ENCODE peak calls at places on chromosomes 4 and X, in seven cellular contexts. One of them, this sample, is unnamed.

GRCh38 chrX:152900937-152901445 is 3.1 kb downstream of the ZNF185 start:
- DNase-seq in prostate gland: no peak
- DNase-seq in upper lobe of left lung: no peak
- DNase-seq in endothelial cell of umbilical vein: no peak
- DNase-seq in sigmoid colon: no peak
- DNase-seq in HCT116: no peak
- DNase-seq in stomach: no peak
- DNase-seq in this sample: no peak

GRCh38 chr4:8774071-8774470 is 97.6 kb downstream of the HMX1 start:
- DNase-seq in HCT116: no peak
- DNase-seq in upper lobe of left lung: no peak
- DNase-seq in endothelial cell of umbilical vein: no peak
- DNase-seq in prostate gland: no peak
- DNase-seq in sigmoid colon: peak; percentile 30
- DNase-seq in stomach: no peak
- DNase-seq in this sample: peak; percentile 67

GRCh38 chr4:4862665-4863482 is 3.4 kb downstream of the MSX1 start:
- DNase-seq in sigmoid colon: no peak
- DNase-seq in HCT116: no peak
- DNase-seq in upper lobe of left lung: no peak
- DNase-seq in endothelial cell of umbilical vein: no peak
- DNase-seq in prostate gland: no peak
- DNase-seq in stomach: no peak
- DNase-seq in this sample: no peak

GRCh38 chr4:76896731-76897521 is 1.0 kb downstream of the SOWAHB start:
- DNase-seq in HCT116: no peak
- DNase-seq in upper lobe of left lung: peak; percentile 47
- DNase-seq in endothelial cell of umbilical vein: peak; percentile 35
- DNase-seq in prostate gland: peak; percentile 45
- DNase-seq in stomach: peak; percentile 70
- DNase-seq in sigmoid colon: no peak
- DNase-seq in this sample: no peak

GRCh38 chr4:149120331-149121014 is 678.3 kb upstream of the NR3C2 start:
- DNase-seq in HCT116: no peak
- DNase-seq in stomach: no peak
- DNase-seq in endothelial cell of umbilical vein: no peak
- DNase-seq in prostate gland: no peak
- DNase-seq in sigmoid colon: no peak
- DNase-seq in upper lobe of left lung: no peak
- DNase-seq in this sample: no peak

GRCh38 chr4:151874328-151874727 is 113.5 kb upstream of the GATB start:
- DNase-seq in sigmoid colon: no peak
- DNase-seq in stomach: no peak
- DNase-seq in HCT116: no peak
- DNase-seq in upper lobe of left lung: no peak
- DNase-seq in prostate gland: no peak
- DNase-seq in endothelial cell of umbilical vein: no peak
- DNase-seq in this sample: no peak

GRCh38 chr4:139568206-139568969 is 12.4 kb upstream of the SETD7 start:
- DNase-seq in stomach: no peak
- DNase-seq in sigmoid colon: no peak
- DNase-seq in HCT116: no peak
- DNase-seq in prostate gland: peak; percentile 40
- DNase-seq in upper lobe of left lung: no peak
- DNase-seq in endothelial cell of umbilical vein: no peak
- DNase-seq in this sample: no peak

GRCh38 chr4:18322111-18322510 is 300.6 kb upstream of the LCORL start:
- DNase-seq in prostate gland: no peak
- DNase-seq in stomach: no peak
- DNase-seq in HCT116: no peak
- DNase-seq in endothelial cell of umbilical vein: no peak
- DNase-seq in sigmoid colon: no peak
- DNase-seq in upper lobe of left lung: no peak
- DNase-seq in this sample: no peak

GRCh38 chr4:89319756-89320155 is 12.2 kb upstream of the GPRIN3 start:
- DNase-seq in endothelial cell of umbilical vein: no peak
- DNase-seq in stomach: no peak
- DNase-seq in HCT116: no peak
- DNase-seq in sigmoid colon: no peak
- DNase-seq in upper lobe of left lung: no peak
- DNase-seq in prostate gland: no peak
- DNase-seq in this sample: no peak

GRCh38 chrX:10110984-10111363 is 45.8 kb upstream of the CLCN4 start:
- DNase-seq in prostate gland: no peak
- DNase-seq in sigmoid colon: no peak
- DNase-seq in stomach: no peak
- DNase-seq in upper lobe of left lung: no peak
- DNase-seq in HCT116: no peak
- DNase-seq in endothelial cell of umbilical vein: peak; percentile 1
- DNase-seq in this sample: no peak

GRCh38 chrX:72368796-72369195 is 63.1 kb upstream of the CITED1 start:
- DNase-seq in HCT116: no peak
- DNase-seq in sigmoid colon: no peak
- DNase-seq in endothelial cell of umbilical vein: no peak
- DNase-seq in prostate gland: no peak
- DNase-seq in stomach: no peak
- DNase-seq in upper lobe of left lung: no peak
- DNase-seq in this sample: no peak

GRCh38 chrX:499870-500364 is 113.2 kb upstream of the PPP2R3B start:
- DNase-seq in endothelial cell of umbilical vein: no peak
- DNase-seq in upper lobe of left lung: no peak
- DNase-seq in sigmoid colon: no peak
- DNase-seq in prostate gland: no peak
- DNase-seq in stomach: no peak
- DNase-seq in HCT116: no peak
- DNase-seq in this sample: no peak

GRCh38 chr4:74304136-74304628 is 4.1 kb upstream of the EPGN start:
- DNase-seq in endothelial cell of umbilical vein: no peak
- DNase-seq in sigmoid colon: no peak
- DNase-seq in HCT116: no peak
- DNase-seq in upper lobe of left lung: no peak
- DNase-seq in stomach: no peak
- DNase-seq in prostate gland: no peak
- DNase-seq in this sample: no peak

GRCh38 chrX:50469206-50469605 is 1.4 kb downstream of the DGKK start:
- DNase-seq in HCT116: no peak
- DNase-seq in upper lobe of left lung: no peak
- DNase-seq in stomach: no peak
- DNase-seq in endothelial cell of umbilical vein: no peak
- DNase-seq in sigmoid colon: no peak
- DNase-seq in prostate gland: no peak
- DNase-seq in this sample: no peak

GRCh38 chrX:38632516-38632915 is 71.2 kb downstream of the TSPAN7 start:
- DNase-seq in sigmoid colon: no peak
- DNase-seq in endothelial cell of umbilical vein: no peak
- DNase-seq in prostate gland: no peak
- DNase-seq in stomach: no peak
- DNase-seq in HCT116: no peak
- DNase-seq in upper lobe of left lung: no peak
- DNase-seq in this sample: no peak

GRCh38 chrX:11770320-11770719 is 12.3 kb downstream of the MSL3 start:
- DNase-seq in stomach: peak; percentile 49
- DNase-seq in sigmoid colon: no peak
- DNase-seq in prostate gland: peak; percentile 14
- DNase-seq in upper lobe of left lung: peak; percentile 58
- DNase-seq in HCT116: peak; percentile 22
- DNase-seq in endothelial cell of umbilical vein: peak; percentile 51
- DNase-seq in this sample: no peak

GRCh38 chrX:25618248-25618647 is 519.9 kb upstream of the MAGEB18 start:
- DNase-seq in prostate gland: no peak
- DNase-seq in HCT116: no peak
- DNase-seq in stomach: no peak
- DNase-seq in sigmoid colon: no peak
- DNase-seq in endothelial cell of umbilical vein: no peak
- DNase-seq in upper lobe of left lung: no peak
- DNase-seq in this sample: no peak

GRCh38 chr4:150280081-150280950 is 202.1 kb downstream of the DCLK2 start:
- DNase-seq in stomach: no peak
- DNase-seq in endothelial cell of umbilical vein: peak; percentile 40
- DNase-seq in prostate gland: no peak
- DNase-seq in upper lobe of left lung: no peak
- DNase-seq in sigmoid colon: no peak
- DNase-seq in HCT116: no peak
- DNase-seq in this sample: no peak
- TF ChIP-seq POLR2AphosphoS5 in stomach: no peak
- TF ChIP-seq POLR2AphosphoS5 in endothelial cell of umbilical vein: no peak
- TF ChIP-seq POLR2AphosphoS5 in prostate gland: no peak
- TF ChIP-seq POLR2AphosphoS5 in upper lobe of left lung: no peak
- TF ChIP-seq POLR2AphosphoS5 in sigmoid colon: no peak
- TF ChIP-seq POLR2AphosphoS5 in HCT116: no peak
- TF ChIP-seq POLR2AphosphoS5 in this sample: no peak

GRCh38 chr4:7041851-7042696 is 1.1 kb upstream of the TADA2B start:
- DNase-seq in stomach: peak; percentile 61
- DNase-seq in HCT116: no peak
- DNase-seq in upper lobe of left lung: peak; percentile 71
- DNase-seq in endothelial cell of umbilical vein: no peak
- DNase-seq in sigmoid colon: peak; percentile 79
- DNase-seq in prostate gland: peak; percentile 20
- DNase-seq in this sample: peak; percentile 82

GRCh38 chr4:7044415-7044930 is 1.3 kb downstream of the TADA2B start:
- DNase-seq in sigmoid colon: no peak
- DNase-seq in endothelial cell of umbilical vein: no peak
- DNase-seq in prostate gland: no peak
- DNase-seq in HCT116: no peak
- DNase-seq in stomach: no peak
- DNase-seq in upper lobe of left lung: no peak
- DNase-seq in this sample: no peak

GRCh38 chr4:7042697-7043464 is at the start of gene TADA2B:
- DNase-seq in stomach: peak; percentile 98
- DNase-seq in HCT116: peak; percentile 91
- DNase-seq in endothelial cell of umbilical vein: peak; percentile 98
- DNase-seq in upper lobe of left lung: peak; percentile 98
- DNase-seq in sigmoid colon: peak; percentile 99
- DNase-seq in prostate gland: peak; percentile 97
- DNase-seq in this sample: peak; percentile 97

GRCh38 chr4:7045553-7045952 is 2.4 kb downstream of the TADA2B start:
- DNase-seq in upper lobe of left lung: no peak
- DNase-seq in endothelial cell of umbilical vein: no peak
- DNase-seq in stomach: no peak
- DNase-seq in prostate gland: peak; percentile 52
- DNase-seq in HCT116: no peak
- DNase-seq in sigmoid colon: no peak
- DNase-seq in this sample: no peak

GRCh38 chr4:7043521-7044414 is 596 bp downstream of the TADA2B start:
- DNase-seq in sigmoid colon: peak; percentile 79
- DNase-seq in HCT116: no peak
- DNase-seq in upper lobe of left lung: peak; percentile 47
- DNase-seq in prostate gland: peak; percentile 12
- DNase-seq in stomach: peak; percentile 53
- DNase-seq in endothelial cell of umbilical vein: peak; percentile 70
- DNase-seq in this sample: no peak
- TF ChIP-seq POLR2A in sigmoid colon: no peak
- TF ChIP-seq POLR2A in HCT116: no peak
- TF ChIP-seq POLR2A in upper lobe of left lung: peak; percentile 33
- TF ChIP-seq POLR2A in prostate gland: peak; percentile 31
- TF ChIP-seq POLR2A in stomach: no peak
- TF ChIP-seq POLR2A in endothelial cell of umbilical vein: no peak
- TF ChIP-seq POLR2A in this sample: no peak

GRCh38 chr4:80179637-80180161 is 17.6 kb upstream of the PRDM8 start:
- DNase-seq in HCT116: no peak
- DNase-seq in sigmoid colon: no peak
- DNase-seq in upper lobe of left lung: no peak
- DNase-seq in prostate gland: no peak
- DNase-seq in endothelial cell of umbilical vein: no peak
- DNase-seq in stomach: no peak
- DNase-seq in this sample: no peak
- TF ChIP-seq POLR2AphosphoS5 in HCT116: no peak
- TF ChIP-seq POLR2AphosphoS5 in sigmoid colon: no peak
- TF ChIP-seq POLR2AphosphoS5 in upper lobe of left lung: no peak
- TF ChIP-seq POLR2AphosphoS5 in prostate gland: no peak
- TF ChIP-seq POLR2AphosphoS5 in endothelial cell of umbilical vein: no peak
- TF ChIP-seq POLR2AphosphoS5 in stomach: no peak
- TF ChIP-seq POLR2AphosphoS5 in this sample: no peak

DNA sequence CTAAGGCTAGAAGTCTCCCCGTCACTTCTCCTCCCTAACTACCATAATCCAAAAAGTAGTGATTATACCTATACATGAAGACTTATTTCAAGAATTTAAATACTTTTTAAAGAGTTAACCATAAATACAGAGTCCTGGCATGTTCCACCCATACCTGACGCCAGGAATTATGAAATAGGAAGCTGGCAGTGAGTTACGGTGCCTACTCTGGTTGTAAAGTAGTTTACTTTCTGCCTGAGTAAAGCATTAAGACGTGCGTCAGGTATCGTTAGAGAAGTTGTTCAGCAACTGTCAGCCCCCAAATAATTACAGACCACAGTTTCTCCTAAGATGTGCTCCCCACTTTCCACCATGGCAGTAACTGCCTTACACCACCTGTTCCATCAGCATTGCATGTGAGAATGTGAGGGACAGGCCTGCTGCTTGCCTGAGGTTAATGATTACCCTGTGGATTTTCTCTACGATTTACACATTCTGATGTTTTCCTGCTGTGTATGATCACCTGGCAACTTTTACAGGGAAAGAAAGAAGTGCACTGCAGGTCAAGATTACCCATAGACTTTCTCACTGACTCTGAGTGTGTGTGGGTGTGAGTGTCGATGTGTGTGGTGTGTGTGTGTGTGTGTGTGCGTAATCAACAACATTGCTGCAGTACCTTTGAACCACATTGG is 92.3 kb upstream of the SLC7A11 start:
- DNase-seq in stomach: peak; percentile 27
- DNase-seq in prostate gland: peak; percentile 68
- DNase-seq in upper lobe of left lung: peak; percentile 39
- DNase-seq in endothelial cell of umbilical vein: no peak
- DNase-seq in HCT116: no peak
- DNase-seq in sigmoid colon: no peak
- DNase-seq in this sample: no peak
- TF ChIP-seq POLR2A in stomach: no peak
- TF ChIP-seq POLR2A in prostate gland: no peak
- TF ChIP-seq POLR2A in upper lobe of left lung: no peak
- TF ChIP-seq POLR2A in endothelial cell of umbilical vein: no peak
- TF ChIP-seq POLR2A in HCT116: no peak
- TF ChIP-seq POLR2A in sigmoid colon: no peak
- TF ChIP-seq POLR2A in this sample: no peak

GRCh38 chrX:150897371-150898319 is 823 bp downstream of the CD99L2 start:
- DNase-seq in HCT116: no peak
- DNase-seq in endothelial cell of umbilical vein: peak; percentile 62
- DNase-seq in prostate gland: peak; percentile 4
- DNase-seq in upper lobe of left lung: peak; percentile 46
- DNase-seq in stomach: peak; percentile 37
- DNase-seq in sigmoid colon: no peak
- DNase-seq in this sample: no peak

GRCh38 chrX:150899191-150899757 is 806 bp upstream of the CD99L2 start:
- DNase-seq in HCT116: no peak
- DNase-seq in upper lobe of left lung: peak; percentile 59
- DNase-seq in stomach: peak; percentile 37
- DNase-seq in sigmoid colon: peak; percentile 68
- DNase-seq in endothelial cell of umbilical vein: peak; percentile 22
- DNase-seq in prostate gland: peak; percentile 20
- DNase-seq in this sample: no peak

GRCh38 chrX:150896632-150897031 is 1.8 kb downstream of the CD99L2 start:
- DNase-seq in HCT116: no peak
- DNase-seq in upper lobe of left lung: no peak
- DNase-seq in prostate gland: no peak
- DNase-seq in stomach: no peak
- DNase-seq in endothelial cell of umbilical vein: no peak
- DNase-seq in sigmoid colon: no peak
- DNase-seq in this sample: no peak

GRCh38 chrX:150902434-150903109 is 4.1 kb upstream of the CD99L2 start:
- DNase-seq in endothelial cell of umbilical vein: no peak
- DNase-seq in HCT116: no peak
- DNase-seq in stomach: no peak
- DNase-seq in upper lobe of left lung: no peak
- DNase-seq in prostate gland: no peak
- DNase-seq in sigmoid colon: no peak
- DNase-seq in this sample: no peak

GRCh38 chrX:150898343-150899190 is at the start of gene CD99L2:
- DNase-seq in sigmoid colon: peak; percentile 92
- DNase-seq in upper lobe of left lung: peak; percentile 90
- DNase-seq in endothelial cell of umbilical vein: peak; percentile 80
- DNase-seq in prostate gland: peak; percentile 82
- DNase-seq in HCT116: peak; percentile 61
- DNase-seq in stomach: peak; percentile 92
- DNase-seq in this sample: peak; percentile 90
- TF ChIP-seq POLR2AphosphoS5 in sigmoid colon: peak; percentile 4
- TF ChIP-seq POLR2AphosphoS5 in upper lobe of left lung: peak; percentile 2
- TF ChIP-seq POLR2AphosphoS5 in endothelial cell of umbilical vein: peak; percentile 41
- TF ChIP-seq POLR2AphosphoS5 in prostate gland: no peak
- TF ChIP-seq POLR2AphosphoS5 in HCT116: peak; percentile 67
- TF ChIP-seq POLR2AphosphoS5 in stomach: no peak
- TF ChIP-seq POLR2AphosphoS5 in this sample: no peak